ENCODE peak calls at places on chromosome 11, in nine cellular contexts. C, D, J, O, L, Y, I, S and H are unnamed samples.

GRCh38 chr11:75328426-75329277 is 22.8 kb downstream of the ARRB1 start:
- DNase-seq in O (peak; percentile 45), L (peak; percentile 84), D (peak; percentile 66), S (peak; percentile 49), C (peak; percentile 71), I (peak; percentile 88), J (peak; percentile 69), Y (peak; percentile 76), H (peak; percentile 63)

GRCh38 chr11:46745328-46745727 is 26.3 kb downstream of the F2 start:
- DNase-seq in Y (no peak), I (no peak), C (no peak), D (no peak), L (no peak), S (no peak), J (no peak), O (no peak), H (no peak)

GRCh38 chr11:2207212-2207611 is 35.6 kb upstream of the TH start:
- DNase-seq in D (no peak), C (peak; percentile 13), Y (no peak), J (peak; percentile 7), I (no peak), O (no peak), L (no peak), S (no peak), H (no peak)

GRCh38 chr11:117919326-117920275 is 9.6 kb downstream of the TMPRSS13 start:
- DNase-seq in I (no peak), S (no peak), L (no peak), Y (no peak), O (no peak), J (no peak), C (no peak), D (peak; percentile 27), H (no peak)

GRCh38 chr11:70672991-70673670 is 274.8 kb downstream of the CTTN start:
- DNase-seq in C (no peak), I (no peak), D (no peak), Y (no peak), L (no peak), J (no peak), S (no peak), O (no peak), H (no peak)

GRCh38 chr11:97140885-97141494 is 751.2 kb downstream of the JRKL start:
- DNase-seq in S (no peak), L (no peak), O (peak; percentile 4), I (no peak), C (no peak), J (no peak), D (peak; percentile 16), Y (peak; percentile 38), H (no peak)

GRCh38 chr11:16117989-16118810 is 238.1 kb downstream of the SOX6 start:
- DNase-seq in O (no peak), C (no peak), I (no peak), D (no peak), J (no peak), Y (no peak), L (no peak), S (no peak), H (no peak)

GRCh38 chr11:131682373-131683015 is 312.1 kb downstream of the NTM start:
- DNase-seq in J (no peak), L (no peak), D (no peak), O (no peak), S (no peak), C (no peak), I (no peak), Y (no peak), H (no peak)

GRCh38 chr11:27064086-27064485 is 23.5 kb downstream of the BBOX1 start:
- DNase-seq in O (no peak), I (no peak), C (no peak), S (no peak), Y (no peak), D (no peak), J (no peak), L (no peak), H (no peak)

GRCh38 chr11:122319842-122320555 is 204.0 kb upstream of the BLID start:
- DNase-seq in L (no peak), D (no peak), I (no peak), Y (peak; percentile 51), O (no peak), C (no peak), S (no peak), J (no peak), H (no peak)

GRCh38 chr11:102306048-102306575 is 11.2 kb upstream of the BIRC3 start:
- DNase-seq in I (peak; percentile 76), D (peak; percentile 96), O (no peak), C (no peak), L (no peak), S (no peak), Y (no peak), J (no peak), H (no peak)

GRCh38 chr11:7671807-7672206 is 1.5 kb downstream of the CYB5R2 start:
- DNase-seq in I (no peak), D (peak; percentile 84), Y (no peak), S (no peak), O (no peak), L (no peak), J (no peak), C (no peak), H (no peak)

GRCh38 chr11:66328307-66329144 is 7.7 kb downstream of the RIN1 start:
- DNase-seq in S (peak; percentile 74), J (peak; percentile 83), O (peak; percentile 88), D (peak; percentile 45), L (peak; percentile 68), C (peak; percentile 80), Y (peak; percentile 86), I (peak; percentile 80), H (peak; percentile 78)

GRCh38 chr11:119910056-119910455 is 181.1 kb upstream of the NECTIN1 start:
- DNase-seq in S (no peak), C (no peak), Y (no peak), O (no peak), L (no peak), J (no peak), I (peak; percentile 88), D (no peak), H (no peak)

GRCh38 chr11:130829801-130830562 is 86.3 kb downstream of the SNX19 start:
- DNase-seq in J (no peak), C (peak; percentile 70), S (no peak), L (no peak), D (no peak), O (no peak), I (no peak), Y (no peak), H (peak; percentile 56)

GRCh38 chr11:131748146-131749050 is 378.0 kb downstream of the NTM start:
- DNase-seq in O (peak; percentile 38), C (peak; percentile 45), D (peak; percentile 42), J (peak; percentile 53), L (peak; percentile 55), Y (peak; percentile 81), S (no peak), I (peak; percentile 48), H (peak; percentile 38)

GRCh38 chr11:93528757-93529639 is 14.2 kb downstream of the SMCO4 start:
- DNase-seq in O (no peak), S (no peak), D (no peak), J (no peak), L (no peak), C (no peak), Y (no peak), I (no peak), H (no peak)

DNA sequence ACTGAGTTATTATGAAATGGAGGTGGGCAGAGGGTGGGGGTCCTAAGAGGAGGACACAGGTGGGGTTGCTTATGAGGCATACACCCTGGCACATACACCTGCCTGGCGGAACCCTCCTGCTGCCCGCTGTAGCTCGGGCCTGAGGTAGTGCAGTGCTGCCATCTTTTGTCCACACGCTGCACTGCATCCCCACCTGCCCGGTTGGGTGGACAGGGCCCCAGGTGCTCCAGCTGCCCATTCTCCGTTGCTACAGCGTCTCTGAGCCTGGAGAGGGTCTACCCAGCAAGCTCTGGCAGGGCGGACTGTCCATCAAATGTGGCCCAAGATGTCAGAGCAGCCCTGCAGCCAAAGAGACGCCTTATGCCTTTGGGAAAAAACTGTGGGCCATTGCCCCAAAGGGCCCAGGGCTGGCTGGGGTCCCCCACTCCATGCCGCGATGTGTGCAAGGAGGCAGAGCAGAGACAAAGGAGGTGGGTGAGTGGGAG is 131.2 kb downstream of the BUD13 start:
- DNase-seq in D (peak; percentile 14), L (peak; percentile 60), I (peak; percentile 40), Y (peak; percentile 67), S (no peak), C (peak; percentile 25), O (peak; percentile 29), J (peak; percentile 70), H (peak; percentile 25)
- TF ChIP-seq CTCF in D (peak; percentile 95), L (peak; percentile 83), I (peak; percentile 62), Y (peak; percentile 86), S (no peak), C (peak; percentile 53), O (peak; percentile 75), J (peak; percentile 74), H (peak; percentile 76)

DNA sequence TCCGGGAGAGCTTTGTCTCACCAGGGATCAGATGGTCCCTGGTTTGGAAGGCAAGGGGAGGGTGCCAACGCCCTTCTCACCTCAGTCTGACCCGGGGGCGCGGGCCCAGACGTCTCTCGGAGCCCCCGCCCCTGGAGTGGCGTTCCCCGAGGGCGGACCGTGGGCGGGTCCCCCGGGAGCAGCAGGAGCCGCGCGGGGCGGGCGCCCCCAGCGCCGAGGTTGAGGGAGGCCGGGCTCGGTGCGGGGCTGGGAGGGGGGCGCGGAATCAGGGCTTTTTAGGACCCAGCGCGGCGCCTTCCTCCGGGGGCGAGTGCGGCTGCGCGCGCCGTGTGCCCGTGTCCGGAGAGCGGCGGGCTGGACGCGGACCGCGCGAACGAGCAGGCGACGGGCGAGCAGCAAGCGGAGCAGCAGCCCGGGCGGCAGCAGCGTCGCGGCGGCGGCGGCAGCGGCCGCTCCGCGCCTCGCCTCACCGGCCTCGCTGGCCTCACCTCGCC is at the start of gene KCNC1:
- DNase-seq in O (no peak), I (no peak), L (peak; percentile 37), Y (peak; percentile 90), S (no peak), D (no peak), J (peak; percentile 38), C (no peak), H (peak; percentile 33)
- H3K4me3 ChIP-seq in O (no peak within 1 kb of the TSS), I (peak within 1 kb of the TSS; percentile 15), L (peak within 1 kb of the TSS; percentile 28), Y (peak within 1 kb of the TSS; percentile 65), S (no peak within 1 kb of the TSS), D (no peak within 1 kb of the TSS), J (peak within 1 kb of the TSS; percentile 50), C (peak within 1 kb of the TSS; percentile 46), H (peak within 1 kb of the TSS; percentile 38)

DNA sequence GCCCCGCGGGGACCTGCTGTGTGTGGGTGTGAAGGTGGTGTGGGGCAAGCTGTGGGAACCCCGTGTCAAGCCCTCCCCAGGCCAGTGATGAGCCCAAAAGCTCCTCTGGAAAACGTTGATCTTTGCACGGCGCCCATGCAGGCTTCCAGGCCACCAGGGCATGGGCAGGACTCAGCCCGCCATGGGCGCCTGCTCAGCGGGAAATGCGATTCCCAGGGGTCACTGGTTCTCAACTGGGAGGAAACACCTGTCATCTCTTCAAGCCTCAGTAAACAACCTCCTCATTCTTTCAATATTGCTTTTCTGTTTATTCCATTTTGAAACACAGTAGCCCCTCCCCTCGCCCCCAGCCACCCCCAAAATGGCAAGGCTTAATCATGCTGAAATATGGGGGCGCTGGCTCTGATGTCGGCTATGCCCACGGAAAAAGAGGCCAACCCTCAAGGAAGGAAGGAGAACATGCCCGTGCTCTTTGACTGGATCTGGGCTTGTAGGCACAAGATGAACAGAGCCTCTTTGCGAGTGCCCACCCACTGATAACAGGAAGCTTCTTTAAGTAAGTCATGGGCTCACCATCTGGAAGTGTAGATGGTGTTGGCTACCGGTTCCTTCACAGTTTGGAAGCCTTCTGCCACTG is 543 bp upstream of the POU2AF1 start:
- DNase-seq in Y (no peak), O (peak; percentile 94), I (no peak), J (no peak), S (no peak), D (no peak), C (no peak), L (no peak), H (no peak)
- H3K4me1 ChIP-seq in Y (no peaks in the 10 kb centered on the region), O (peaks cover 74% of the 10 kb centered on the region), I (no peaks in the 10 kb centered on the region), J (no peaks in the 10 kb centered on the region), S (peaks cover 22% of the 10 kb centered on the region), D (peaks cover 24% of the 10 kb centered on the region), C (peaks cover 14% of the 10 kb centered on the region), L (no peaks in the 10 kb centered on the region), H (no peaks in the 10 kb centered on the region)

GRCh38 chr11:31397239-31397834 is 27.7 kb downstream of the DNAJC24 start:
- DNase-seq in O (peak; percentile 42), C (no peak), L (no peak), J (no peak), Y (peak; percentile 23), D (peak; percentile 2), I (no peak), S (no peak), H (no peak)
- TF ChIP-seq CTCF in O (peak; percentile 85), C (peak; percentile 62), L (peak; percentile 60), J (peak; percentile 38), Y (peak; percentile 72), D (peak; percentile 65), I (peak; percentile 41), S (peak; percentile 61), H (peak; percentile 33)